ENCODE peak calls at places on chromosomes 5 and 9, in ten cellular contexts. Y, G, R, T, H, F, V, E, O and N are unnamed samples. For H3K4me1, the result is how much of the 10 kb centered on the place peaks cover.

GRCh38 chr5:32733582-32734340 is 22.6 kb downstream of the NPR3 start:
- DNase-seq in T (no peak), G (no peak), H (no peak), E (no peak), O (no peak), F (no peak), R (no peak), Y (no peak), V (no peak), N (no peak)

GRCh38 chr5:136396886-136397285 is 31.5 kb upstream of the TRPC7 start:
- DNase-seq in E (no peak), V (no peak), T (no peak), O (no peak), Y (no peak), G (no peak), H (no peak), R (no peak), F (no peak), N (no peak)

GRCh38 chr9:14616188-14616982 is 76.8 kb downstream of the ZDHHC21 start:
- DNase-seq in R (no peak), E (peak), T (peak), Y (no peak), V (no peak), F (no peak), G (no peak), H (no peak), O (no peak), N (no peak)

GRCh38 chr9:5008206-5008605 is 23.1 kb downstream of the JAK2 start:
- DNase-seq in E (no peak), H (no peak), G (no peak), F (no peak), V (no peak), Y (no peak), R (no peak), T (peak), O (no peak), N (no peak)

GRCh38 chr5:138649775-138650174 is 74.6 kb upstream of the HSPA9 start:
- DNase-seq in V (no peak), O (no peak), E (no peak), F (no peak), R (no peak), G (no peak), T (no peak), Y (no peak), H (no peak), N (no peak)

GRCh38 chr9:114282104-114282485 is 40.8 kb upstream of the ORM1 start:
- DNase-seq in E (no peak), O (no peak), Y (no peak), F (no peak), G (no peak), H (no peak), T (no peak), R (no peak), V (no peak), N (peak)

GRCh38 chr5:43627028-43627427 is 24.0 kb downstream of the NNT start:
- DNase-seq in E (peak), V (peak), R (peak), H (no peak), G (no peak), F (no peak), T (peak), O (no peak), Y (peak), N (no peak)

GRCh38 chr5:125298258-125298657 is 551.8 kb upstream of the ZNF608 start:
- DNase-seq in E (no peak), R (no peak), F (no peak), O (no peak), H (no peak), Y (no peak), T (peak), V (no peak), G (no peak), N (no peak)

GRCh38 chr9:109593612-109594011 is 95.5 kb upstream of the PTPN3 start:
- DNase-seq in T (no peak), G (no peak), E (no peak), F (no peak), R (no peak), Y (no peak), V (no peak), H (no peak), O (no peak), N (no peak)

GRCh38 chr5:73818357-73818756 is 192.4 kb downstream of the ARHGEF28 start:
- DNase-seq in H (no peak), F (no peak), T (peak), Y (no peak), O (no peak), G (no peak), E (no peak), V (no peak), R (no peak), N (no peak)

GRCh38 chr5:168683927-168684295 is 104.7 kb upstream of the PANK3 start:
- DNase-seq in V (no peak), R (no peak), O (no peak), F (no peak), T (no peak), Y (no peak), E (no peak), H (no peak), G (no peak), N (no peak)

GRCh38 chr5:37005946-37006540 is 129.5 kb downstream of the NIPBL start:
- DNase-seq in Y (no peak), R (no peak), F (no peak), T (peak), G (no peak), O (no peak), E (no peak), H (no peak), V (no peak), N (no peak)

GRCh38 chr9:131707050-131707449 is 32.8 kb downstream of the RAPGEF1 start:
- DNase-seq in V (no peak), H (no peak), Y (no peak), E (no peak), F (no peak), R (no peak), G (no peak), O (no peak), T (no peak), N (no peak)
- H3K4me1 ChIP-seq in V (under half), H (half or more), Y (under half), E (half or more), F (under half), R (half or more), G (under half), O (half or more), T (under half), N (under half)

GRCh38 chr5:132103969-132104391 is 30.4 kb downstream of the CSF2 start:
- DNase-seq in O (no peak), G (no peak), H (no peak), V (no peak), F (no peak), R (no peak), T (no peak), E (no peak), Y (no peak), N (no peak)
- TF ChIP-seq POLR2A in O (no peak), G (no peak), H (no peak), V (no peak), F (no peak), R (no peak), T (no peak), E (no peak), Y (no peak), N (no peak)

DNA sequence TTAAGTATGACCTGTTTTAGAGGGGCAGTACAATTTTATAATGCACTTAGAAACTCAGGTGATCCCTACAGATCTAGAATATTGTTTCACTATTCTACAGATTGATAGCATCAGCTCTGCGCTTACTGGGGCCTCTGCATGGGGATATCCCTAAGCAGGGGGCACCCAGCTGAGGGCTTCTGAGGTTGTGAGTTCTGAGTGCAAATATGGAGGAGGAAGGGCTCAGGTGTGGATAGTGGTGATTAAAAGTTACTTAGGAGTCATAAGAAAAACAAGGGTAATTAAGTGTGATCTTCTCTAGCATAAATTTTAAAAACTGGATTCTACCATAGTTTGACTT is 274.4 kb downstream of the EFNA5 start:
- DNase-seq in E (no peak), V (no peak), H (no peak), Y (no peak), T (no peak), R (no peak), G (no peak), F (no peak), O (no peak), N (no peak)
- H3K4me3 ChIP-seq in E (no peak), V (no peak), H (no peak), Y (no peak), T (no peak), R (no peak), G (no peak), F (no peak), O (no peak), N (no peak)

GRCh38 chr9:21605489-21605931 is 123.4 kb upstream of the IFNE start:
- DNase-seq in H (no peak), V (no peak), R (no peak), G (no peak), F (no peak), O (no peak), Y (no peak), E (no peak), T (peak), N (no peak)
- H3K4me1 ChIP-seq in H (under half), V (under half), R (under half), G (under half), F (under half), O (under half), Y (under half), E (under half), T (under half), N (under half)